ENCODE peak calls at places on chromosome 1, in five cellular contexts. One of them, this sample, is unnamed.

GRCh38 chr1:159869173-159869572 is 6.7 kb upstream of the VSIG8 start:
- DNase-seq in GM23338: no peak
- DNase-seq in cardiac muscle cell: peak; percentile 32
- DNase-seq in uterus: no peak
- DNase-seq in OCI-LY7: no peak
- DNase-seq in this sample: no peak

GRCh38 chr1:203771901-203772301 is 6.9 kb downstream of the LAX1 start:
- DNase-seq in cardiac muscle cell: peak; percentile 51
- DNase-seq in OCI-LY7: no peak
- DNase-seq in GM23338: no peak
- DNase-seq in uterus: peak; percentile 22
- DNase-seq in this sample: no peak

GRCh38 chr1:168081373-168082007 is 55.2 kb downstream of the GPR161 start:
- DNase-seq in cardiac muscle cell: peak; percentile 87
- DNase-seq in uterus: no peak
- DNase-seq in OCI-LY7: no peak
- DNase-seq in GM23338: no peak
- DNase-seq in this sample: no peak

GRCh38 chr1:19009882-19010321 is 53.4 kb upstream of the IFFO2 start:
- DNase-seq in cardiac muscle cell: peak; percentile 65
- DNase-seq in OCI-LY7: no peak
- DNase-seq in uterus: no peak
- DNase-seq in GM23338: peak; percentile 57
- DNase-seq in this sample: no peak

GRCh38 chr1:11031624-11032262 is 15.3 kb downstream of the MASP2 start:
- DNase-seq in OCI-LY7: no peak
- DNase-seq in uterus: no peak
- DNase-seq in GM23338: no peak
- DNase-seq in cardiac muscle cell: no peak
- DNase-seq in this sample: no peak

GRCh38 chr1:118339431-118340146 is 154.6 kb upstream of the SPAG17 start:
- DNase-seq in uterus: no peak
- DNase-seq in cardiac muscle cell: no peak
- DNase-seq in GM23338: no peak
- DNase-seq in OCI-LY7: no peak
- DNase-seq in this sample: peak; percentile 15

GRCh38 chr1:110258734-110259133 is 48.6 kb downstream of the KCNC4 start:
- DNase-seq in cardiac muscle cell: no peak
- DNase-seq in uterus: no peak
- DNase-seq in GM23338: no peak
- DNase-seq in OCI-LY7: no peak
- DNase-seq in this sample: no peak

GRCh38 chr1:243587285-243587684 is 262.8 kb downstream of the AKT3 start:
- DNase-seq in cardiac muscle cell: no peak
- DNase-seq in GM23338: no peak
- DNase-seq in OCI-LY7: no peak
- DNase-seq in uterus: no peak
- DNase-seq in this sample: no peak

GRCh38 chr1:173489929-173490328 is 12.8 kb downstream of the PRDX6 start:
- DNase-seq in OCI-LY7: no peak
- DNase-seq in GM23338: peak; percentile 56
- DNase-seq in uterus: no peak
- DNase-seq in cardiac muscle cell: no peak
- DNase-seq in this sample: no peak

GRCh38 chr1:94974824-94975223 is 47.9 kb upstream of the CNN3 start:
- DNase-seq in cardiac muscle cell: no peak
- DNase-seq in GM23338: no peak
- DNase-seq in uterus: no peak
- DNase-seq in OCI-LY7: no peak
- DNase-seq in this sample: no peak

GRCh38 chr1:40861227-40862003 is 748 bp downstream of the CITED4 start:
- DNase-seq in cardiac muscle cell: peak; percentile 61
- DNase-seq in OCI-LY7: no peak
- DNase-seq in uterus: peak; percentile 52
- DNase-seq in GM23338: peak; percentile 74
- DNase-seq in this sample: no peak

GRCh38 chr1:172581779-172582178 is 48.8 kb downstream of the SUCO start:
- DNase-seq in OCI-LY7: no peak
- DNase-seq in uterus: no peak
- DNase-seq in GM23338: peak; percentile 13
- DNase-seq in cardiac muscle cell: peak; percentile 49
- DNase-seq in this sample: no peak

GRCh38 chr1:112694363-112694929 is 12.5 kb downstream of the RHOC start:
- DNase-seq in OCI-LY7: no peak
- DNase-seq in GM23338: no peak
- DNase-seq in cardiac muscle cell: no peak
- DNase-seq in uterus: no peak
- DNase-seq in this sample: no peak

GRCh38 chr1:174266476-174266875 is 107.2 kb downstream of the RABGAP1L start:
- DNase-seq in cardiac muscle cell: no peak
- DNase-seq in OCI-LY7: no peak
- DNase-seq in GM23338: no peak
- DNase-seq in uterus: no peak
- DNase-seq in this sample: no peak

GRCh38 chr1:202586018-202586821 is 124.0 kb downstream of the SYT2 start:
- DNase-seq in OCI-LY7: peak; percentile 21
- DNase-seq in GM23338: no peak
- DNase-seq in cardiac muscle cell: peak; percentile 73
- DNase-seq in uterus: peak; percentile 64
- DNase-seq in this sample: no peak

GRCh38 chr1:162823231-162823630 is 32.7 kb downstream of the HSD17B7 start:
- DNase-seq in GM23338: no peak
- DNase-seq in uterus: no peak
- DNase-seq in cardiac muscle cell: no peak
- DNase-seq in OCI-LY7: no peak
- DNase-seq in this sample: no peak

GRCh38 chr1:183022202-183023145 is 746 bp upstream of the LAMC1 start:
- DNase-seq in cardiac muscle cell: peak; percentile 98
- DNase-seq in uterus: peak; percentile 89
- DNase-seq in OCI-LY7: peak; percentile 84
- DNase-seq in GM23338: peak; percentile 58
- DNase-seq in this sample: peak; percentile 57

GRCh38 chr1:160821627-160822026 is 25.7 kb downstream of the LY9 start:
- DNase-seq in uterus: no peak
- DNase-seq in cardiac muscle cell: no peak
- DNase-seq in OCI-LY7: no peak
- DNase-seq in GM23338: peak; percentile 65
- DNase-seq in this sample: no peak

GRCh38 chr1:70084314-70084915 is 121.0 kb downstream of the LRRC40 start:
- DNase-seq in GM23338: no peak
- DNase-seq in cardiac muscle cell: peak; percentile 33
- DNase-seq in OCI-LY7: no peak
- DNase-seq in uterus: no peak
- DNase-seq in this sample: no peak

GRCh38 chr1:43251024-43251423 is 18.8 kb upstream of the TMEM125 start:
- DNase-seq in OCI-LY7: no peak
- DNase-seq in cardiac muscle cell: no peak
- DNase-seq in GM23338: no peak
- DNase-seq in uterus: no peak
- DNase-seq in this sample: no peak

GRCh38 chr1:17833661-17834501 is 78.7 kb downstream of the ACTL8 start:
- DNase-seq in GM23338: no peak
- DNase-seq in cardiac muscle cell: no peak
- DNase-seq in uterus: no peak
- DNase-seq in OCI-LY7: no peak
- DNase-seq in this sample: peak; percentile 58

GRCh38 chr1:174322202-174322862 is 125.4 kb upstream of the GPR52 start:
- DNase-seq in cardiac muscle cell: no peak
- DNase-seq in OCI-LY7: no peak
- DNase-seq in uterus: no peak
- DNase-seq in GM23338: no peak
- DNase-seq in this sample: no peak

GRCh38 chr1:212655668-212656440 is 43.8 kb downstream of the BATF3 start:
- DNase-seq in GM23338: no peak
- DNase-seq in uterus: no peak
- DNase-seq in cardiac muscle cell: no peak
- DNase-seq in OCI-LY7: no peak
- DNase-seq in this sample: no peak

GRCh38 chr1:161792740-161793139 is 26.6 kb downstream of the ATF6 start:
- DNase-seq in cardiac muscle cell: peak; percentile 78
- DNase-seq in OCI-LY7: peak; percentile 55
- DNase-seq in GM23338: peak; percentile 74
- DNase-seq in uterus: no peak
- DNase-seq in this sample: no peak

GRCh38 chr1:152459596-152460528 is 45.8 kb upstream of the CRNN start:
- DNase-seq in GM23338: peak; percentile 80
- DNase-seq in OCI-LY7: peak; percentile 77
- DNase-seq in cardiac muscle cell: peak; percentile 85
- DNase-seq in uterus: peak; percentile 21
- DNase-seq in this sample: peak; percentile 83
- H3K4me3 ChIP-seq in GM23338: no peak overlapping the region
- H3K4me3 ChIP-seq in OCI-LY7: peak overlapping the region; percentile 9
- H3K4me3 ChIP-seq in cardiac muscle cell: no peak overlapping the region
- H3K4me3 ChIP-seq in uterus: no peak overlapping the region
- H3K4me3 ChIP-seq in this sample: no peak overlapping the region

GRCh38 chr1:33334081-33334552 is 13.2 kb upstream of the A3GALT2 start:
- DNase-seq in cardiac muscle cell: peak; percentile 92
- DNase-seq in uterus: peak; percentile 71
- DNase-seq in OCI-LY7: no peak
- DNase-seq in GM23338: no peak
- DNase-seq in this sample: no peak
- H3K27ac ChIP-seq in cardiac muscle cell: no peak overlapping the region
- H3K27ac ChIP-seq in uterus: peak overlapping the region; percentile 53
- H3K27ac ChIP-seq in OCI-LY7: no peak overlapping the region
- H3K27ac ChIP-seq in GM23338: no peak overlapping the region
- H3K27ac ChIP-seq in this sample: peak overlapping the region; percentile 99

GRCh38 chr1:158793604-158794003 is 12.6 kb upstream of the OR6N2 start:
- DNase-seq in cardiac muscle cell: peak; percentile 6
- DNase-seq in uterus: no peak
- DNase-seq in OCI-LY7: peak; percentile 30
- DNase-seq in GM23338: peak; percentile 68
- DNase-seq in this sample: no peak
- TF ChIP-seq CTCF in cardiac muscle cell: peak; percentile 32
- TF ChIP-seq CTCF in uterus: no peak
- TF ChIP-seq CTCF in OCI-LY7: peak; percentile 74
- TF ChIP-seq CTCF in GM23338: peak; percentile 70
- TF ChIP-seq CTCF in this sample: peak; percentile 21

GRCh38 chr1:156247460-156248322 is at the start of gene PAQR6:
- DNase-seq in cardiac muscle cell: no peak
- DNase-seq in OCI-LY7: no peak
- DNase-seq in uterus: no peak
- DNase-seq in GM23338: peak; percentile 63
- DNase-seq in this sample: peak; percentile 56

GRCh38 chr1:156246762-156247459 is 945 bp downstream of the PAQR6 start:
- DNase-seq in OCI-LY7: no peak
- DNase-seq in GM23338: peak; percentile 56
- DNase-seq in cardiac muscle cell: no peak
- DNase-seq in uterus: peak; percentile 42
- DNase-seq in this sample: no peak

GRCh38 chr1:156249593-156249992 is 1.7 kb upstream of the PAQR6 start:
- DNase-seq in OCI-LY7: no peak
- DNase-seq in cardiac muscle cell: no peak
- DNase-seq in GM23338: no peak
- DNase-seq in uterus: no peak
- DNase-seq in this sample: no peak

GRCh38 chr1:156246241-156246761 is 1.6 kb downstream of the PAQR6 start:
- DNase-seq in OCI-LY7: no peak
- DNase-seq in uterus: no peak
- DNase-seq in GM23338: peak; percentile 38
- DNase-seq in cardiac muscle cell: no peak
- DNase-seq in this sample: no peak

GRCh38 chr1:156248323-156248683 is 447 bp upstream of the PAQR6 start:
- DNase-seq in GM23338: no peak
- DNase-seq in OCI-LY7: no peak
- DNase-seq in uterus: no peak
- DNase-seq in cardiac muscle cell: no peak
- DNase-seq in this sample: no peak
- H3K4me3 ChIP-seq in GM23338: no peak overlapping the region
- H3K4me3 ChIP-seq in OCI-LY7: no peak overlapping the region
- H3K4me3 ChIP-seq in uterus: no peak overlapping the region
- H3K4me3 ChIP-seq in cardiac muscle cell: no peak overlapping the region
- H3K4me3 ChIP-seq in this sample: no peak overlapping the region

GRCh38 chr1:15758953-15759661 is 512 bp downstream of the FBLIM1 start:
- DNase-seq in GM23338: peak; percentile 58
- DNase-seq in OCI-LY7: no peak
- DNase-seq in cardiac muscle cell: peak; percentile 40
- DNase-seq in uterus: no peak
- DNase-seq in this sample: no peak

GRCh38 chr1:15758537-15758936 is at the start of gene FBLIM1:
- DNase-seq in OCI-LY7: no peak
- DNase-seq in uterus: peak; percentile 42
- DNase-seq in cardiac muscle cell: peak; percentile 51
- DNase-seq in GM23338: peak; percentile 88
- DNase-seq in this sample: peak; percentile 51

GRCh38 chr1:15762546-15762945 is 4.0 kb downstream of the FBLIM1 start:
- DNase-seq in GM23338: peak; percentile 59
- DNase-seq in cardiac muscle cell: no peak
- DNase-seq in uterus: no peak
- DNase-seq in OCI-LY7: no peak
- DNase-seq in this sample: no peak

GRCh38 chr1:15761729-15762128 is 3.1 kb downstream of the FBLIM1 start:
- DNase-seq in uterus: no peak
- DNase-seq in GM23338: no peak
- DNase-seq in OCI-LY7: no peak
- DNase-seq in cardiac muscle cell: no peak
- DNase-seq in this sample: no peak

DNA sequence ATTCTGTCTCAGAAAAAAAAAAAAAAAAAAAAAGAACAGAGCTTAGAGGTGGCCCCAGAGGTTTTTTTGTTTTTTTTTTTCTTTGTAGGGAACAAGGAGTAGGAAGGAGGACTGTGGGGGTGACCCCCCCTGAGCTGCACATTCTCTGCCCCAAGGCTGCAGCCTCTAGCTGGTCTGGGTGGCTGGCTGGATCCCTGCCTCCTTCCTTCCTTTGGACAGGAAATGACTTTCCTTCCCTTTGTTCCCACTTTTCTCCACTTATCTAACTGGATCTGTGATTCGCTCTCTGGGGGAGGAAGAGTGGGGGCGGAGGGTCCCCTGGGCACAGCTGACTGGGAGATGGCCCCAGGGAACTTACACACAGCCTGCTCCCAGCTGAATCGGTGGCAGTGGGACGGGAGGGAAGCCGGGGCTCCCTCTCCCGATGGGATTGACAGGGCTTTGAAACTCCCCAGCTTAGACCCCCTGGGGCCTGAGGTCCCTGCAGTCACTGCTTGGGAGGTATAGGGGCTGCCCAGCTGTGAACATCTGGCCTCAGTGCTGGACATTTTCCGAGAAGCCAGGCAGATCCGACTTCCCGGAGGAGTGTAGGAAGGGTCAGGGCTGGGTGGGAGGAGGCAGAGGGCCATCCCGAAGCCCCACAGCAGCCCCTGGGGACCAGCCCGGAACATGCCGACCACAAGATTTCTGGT is 2.1 kb downstream of the FBLIM1 start:
- DNase-seq in uterus: peak; percentile 39
- DNase-seq in OCI-LY7: no peak
- DNase-seq in GM23338: peak; percentile 73
- DNase-seq in cardiac muscle cell: peak; percentile 95
- DNase-seq in this sample: no peak
- H3K27ac ChIP-seq in uterus: peak overlapping the region; percentile 86
- H3K27ac ChIP-seq in OCI-LY7: no peak overlapping the region
- H3K27ac ChIP-seq in GM23338: peak overlapping the region; percentile 47
- H3K27ac ChIP-seq in cardiac muscle cell: peak overlapping the region; percentile 64
- H3K27ac ChIP-seq in this sample: no peak overlapping the region